ENCODE peak calls at places on chromosomes 7 and 10, in nine cellular contexts. U is adrenal gland, R is RWPE1, A is choroid plexus epithelial cell, Y is HFFc6, H is astrocyte of the cerebellum, M is ovary, L is natural killer cell, V is AG10803. P is an unnamed sample.

GRCh38 chr10:35448687-35449662 is 112.7 kb downstream of the CCNY start:
- DNase-seq in U (peak), R (peak), A (peak), Y (no peak), H (no peak), M (peak), L (no peak), V (no peak), P (no peak)

GRCh38 chr7:101678713-101679112 is 49.6 kb upstream of the MYL10 start:
- DNase-seq in U (peak), R (no peak), A (peak), Y (peak), H (peak), M (no peak), L (no peak), V (peak), P (no peak)

GRCh38 chr10:71569775-71570588 is 149.6 kb downstream of the C10orf105 start:
- DNase-seq in U (peak), R (peak), A (peak), Y (peak), H (no peak), M (peak), L (peak), V (peak), P (peak)

GRCh38 chr10:43082087-43082486 is 5.2 kb downstream of the RET start:
- DNase-seq in U (no peak), R (no peak), A (no peak), Y (no peak), H (no peak), M (no peak), L (no peak), V (no peak), P (no peak)

GRCh38 chr10:109480836-109481235 is 442.5 kb downstream of the XPNPEP1 start:
- DNase-seq in U (no peak), R (no peak), A (no peak), Y (no peak), H (no peak), M (no peak), L (no peak), V (peak), P (no peak)

GRCh38 chr10:7563368-7563767 is 103.4 kb downstream of the ITIH5 start:
- DNase-seq in U (peak), R (no peak), A (peak), Y (no peak), H (peak), M (peak), L (no peak), V (peak), P (no peak)

GRCh38 chr7:128389815-128390329 is 19.9 kb downstream of the IMPDH1 start:
- DNase-seq in U (no peak), R (no peak), A (no peak), Y (no peak), H (no peak), M (no peak), L (no peak), V (no peak), P (no peak)

GRCh38 chr10:69338547-69339450 is 60.5 kb downstream of the HK1 start:
- DNase-seq in U (no peak), R (no peak), A (no peak), Y (no peak), H (no peak), M (no peak), L (no peak), V (no peak), P (no peak)

GRCh38 chr10:69883256-69883655 is 81.5 kb downstream of the COL13A1 start:
- DNase-seq in U (no peak), R (peak), A (peak), Y (no peak), H (no peak), M (no peak), L (no peak), V (no peak), P (no peak)

GRCh38 chr10:122484276-122485060 is 23.1 kb downstream of the HTRA1 start:
- DNase-seq in U (no peak), R (no peak), A (no peak), Y (no peak), H (no peak), M (no peak), L (no peak), V (no peak), P (no peak)

GRCh38 chr10:95288273-95288672 is 2.5 kb downstream of the PDLIM1 start:
- DNase-seq in U (no peak), R (no peak), A (no peak), Y (no peak), H (no peak), M (no peak), L (no peak), V (no peak), P (no peak)

GRCh38 chr10:86756511-86757109 is at the start of gene BMPR1A:
- DNase-seq in U (peak), R (no peak), A (peak), Y (peak), H (peak), M (peak), L (no peak), V (peak), P (no peak)

GRCh38 chr10:101901340-101901739 is 57.7 kb upstream of the KCNIP2 start:
- DNase-seq in U (no peak), R (no peak), A (no peak), Y (no peak), H (no peak), M (no peak), L (no peak), V (no peak), P (no peak)

GRCh38 chr10:48487244-48487643 is 117.6 kb downstream of the ARHGAP22 start:
- DNase-seq in U (no peak), R (no peak), A (no peak), Y (no peak), H (no peak), M (no peak), L (no peak), V (no peak), P (no peak)

DNA sequence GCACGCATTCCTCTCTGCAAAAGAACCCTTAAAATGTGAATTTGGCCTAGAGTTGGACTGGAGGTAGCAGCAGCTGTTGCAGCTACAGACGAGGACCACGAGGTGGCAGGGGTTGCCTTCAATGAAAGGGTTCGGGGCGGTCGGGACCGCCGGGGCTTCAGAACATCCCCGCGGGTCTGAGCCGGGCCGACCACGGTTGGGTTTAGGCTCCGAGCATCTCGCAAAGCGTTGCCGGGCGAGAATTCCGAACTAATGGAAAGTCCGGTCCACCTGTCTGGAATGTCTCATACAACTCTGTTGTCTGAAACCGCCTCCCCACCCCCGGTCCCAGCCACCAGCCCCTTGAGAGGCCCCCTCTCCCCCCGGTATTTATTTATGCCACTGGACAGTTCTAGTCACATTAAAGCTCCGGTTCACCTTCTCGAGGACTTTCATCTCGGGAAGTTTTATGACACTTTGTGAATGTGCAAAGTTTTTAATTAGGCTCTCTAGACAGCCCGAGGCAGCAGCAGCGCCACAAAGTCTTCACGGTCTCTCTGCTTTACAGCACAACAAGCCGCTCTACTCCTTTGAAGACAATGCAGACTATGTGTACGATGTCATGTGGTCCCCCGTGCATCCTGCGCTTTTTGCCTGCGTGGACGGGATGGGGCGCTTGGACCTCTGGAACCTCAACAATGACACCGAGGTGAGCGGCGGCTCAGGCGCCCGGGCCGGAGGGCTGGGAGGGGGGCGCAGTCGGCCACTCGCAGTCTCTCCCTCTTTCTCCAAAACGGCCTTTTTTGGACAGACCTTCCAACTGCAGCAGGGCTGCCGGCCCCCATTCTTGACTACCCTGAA is 246.2 kb downstream of the SLC25A13 start:
- DNase-seq in U (peak), R (peak), A (peak), Y (peak), H (peak), M (peak), L (peak), V (peak), P (peak)
- TF ChIP-seq CTCF in U (peak), R (peak), A (peak), Y (peak), H (peak), M (peak), L (peak), V (peak), P (peak)

DNA sequence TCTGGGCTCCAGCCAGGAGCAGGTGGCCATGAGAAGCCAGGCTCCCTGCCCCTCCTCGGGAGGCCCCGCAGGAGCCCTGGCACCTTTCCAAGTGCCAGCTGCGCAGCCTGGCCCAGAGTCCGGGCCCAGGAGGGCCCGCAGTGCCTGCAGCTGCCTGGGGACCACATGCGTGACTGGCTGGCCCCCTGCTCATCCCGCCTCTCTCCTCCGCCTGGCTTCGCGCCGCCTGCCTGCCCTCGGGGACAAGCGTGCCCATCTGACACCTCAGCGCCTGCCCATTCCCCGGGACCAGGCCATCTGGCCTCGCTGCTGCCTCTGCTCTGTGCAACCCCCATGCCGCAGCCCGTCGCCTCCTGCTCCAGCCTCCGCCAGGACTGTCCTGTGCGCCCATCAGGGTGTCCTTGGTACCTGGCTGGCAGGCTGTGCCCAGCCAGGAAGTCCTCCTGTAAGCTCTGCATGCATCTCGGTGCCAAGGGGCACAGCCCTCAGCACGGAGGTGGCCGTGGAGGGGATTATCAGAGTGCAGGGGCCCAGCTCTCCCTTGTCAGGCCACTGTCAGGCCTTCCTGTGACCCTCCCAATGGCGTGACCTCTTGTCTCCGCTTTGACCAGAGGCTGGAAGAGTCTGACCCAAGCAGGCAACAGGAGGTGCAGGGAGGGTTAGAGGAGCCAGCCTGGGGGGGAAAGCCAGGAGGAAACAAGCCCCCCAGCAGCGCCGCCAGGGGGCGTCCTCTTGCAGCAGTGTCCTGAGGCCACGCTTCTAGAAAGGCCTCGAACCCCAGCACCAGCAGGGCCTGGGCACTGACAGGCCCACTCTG is 50.5 kb downstream of the TMEM209 start:
- DNase-seq in U (peak), R (no peak), A (no peak), Y (no peak), H (no peak), M (no peak), L (no peak), V (no peak), P (peak)
- TF ChIP-seq CTCF in U (no peak), R (no peak), A (peak), Y (peak), H (peak), M (no peak), L (no peak), V (peak), P (peak)

GRCh38 chr7:151013728-151014497 is 10.4 kb downstream of the ATG9B start:
- DNase-seq in U (peak), R (no peak), A (peak), Y (peak), H (no peak), M (no peak), L (peak), V (peak), P (peak)
- TF ChIP-seq CTCF in U (no peak), R (peak), A (peak), Y (peak), H (no peak), M (no peak), L (peak), V (peak), P (no peak)

DNA sequence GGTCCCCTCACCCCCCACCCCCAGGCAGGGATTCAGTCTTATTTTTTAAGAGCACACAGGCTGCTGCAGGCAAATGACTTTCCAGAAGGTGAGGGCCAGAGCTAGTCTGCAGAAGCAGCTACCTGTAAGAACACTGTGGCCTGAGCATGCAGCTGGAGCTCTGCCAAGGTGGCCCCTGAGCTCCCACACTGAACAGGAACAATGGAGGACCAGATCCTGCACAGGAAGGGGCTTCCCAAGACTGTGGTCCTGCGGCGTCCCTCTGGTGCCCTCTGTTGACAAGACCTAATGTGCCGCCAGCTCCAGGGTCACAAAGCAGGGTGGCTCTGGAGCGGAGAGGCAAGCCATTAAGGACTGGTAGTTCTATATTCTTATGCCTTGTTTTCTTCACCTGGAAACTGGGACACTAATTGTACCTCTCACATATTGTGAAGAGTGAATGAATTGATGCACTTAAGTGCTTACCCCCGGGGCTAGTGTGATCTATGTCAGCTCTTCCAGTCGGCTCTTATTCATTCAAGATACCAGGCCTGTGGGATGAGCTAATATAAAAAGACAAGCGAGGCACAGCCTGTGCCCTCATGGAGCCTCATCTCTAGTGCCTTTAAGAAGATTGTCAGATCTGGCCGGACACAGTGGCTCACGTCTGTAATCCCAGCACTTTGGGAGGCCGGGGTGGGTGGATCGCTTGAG is 8.0 kb upstream of the BEND7 start:
- DNase-seq in U (peak), R (peak), A (peak), Y (peak), H (peak), M (no peak), L (no peak), V (peak), P (peak)
- TF ChIP-seq CTCF in U (peak), R (peak), A (peak), Y (peak), H (peak), M (no peak), L (no peak), V (peak), P (peak)

DNA sequence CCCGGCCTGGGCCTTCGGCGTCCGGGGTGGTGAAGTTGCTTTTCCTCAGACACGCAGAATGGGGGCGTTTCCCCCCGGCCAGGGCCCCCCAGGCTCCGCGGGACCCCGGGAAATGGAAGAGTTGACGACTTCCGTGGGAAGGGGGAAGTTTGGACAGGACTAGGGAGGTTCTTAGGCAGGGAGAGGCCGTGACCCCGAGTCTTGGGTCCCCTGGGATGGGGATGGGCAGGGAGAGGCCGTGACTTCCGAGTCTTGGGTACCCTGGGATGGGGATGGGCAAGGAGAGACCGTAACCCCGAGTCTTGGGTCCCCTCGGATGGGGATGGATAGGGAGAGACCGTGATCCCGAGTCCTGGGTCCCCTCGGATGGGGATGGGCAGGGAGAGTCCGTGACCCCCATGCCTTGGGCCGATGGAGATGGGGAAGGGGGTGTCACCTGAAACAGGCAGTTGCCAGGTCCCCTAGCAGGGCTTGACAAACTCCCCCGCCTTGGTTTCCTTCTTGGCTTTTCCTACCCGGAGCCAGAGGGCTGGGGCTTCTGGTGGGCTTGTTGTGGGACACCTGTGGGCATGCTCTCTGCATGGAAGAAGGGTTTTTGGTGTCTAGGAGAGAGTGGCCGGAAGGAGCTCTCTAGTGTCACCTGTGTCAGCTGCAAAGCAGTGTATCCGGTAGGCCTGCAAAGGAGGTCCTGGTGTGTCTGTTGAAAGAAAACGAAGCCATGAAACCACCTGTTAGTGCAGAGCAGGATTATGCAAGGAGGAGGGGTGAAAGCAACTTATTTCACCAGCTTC is 1.1 kb downstream of the TRRAP start:
- DNase-seq in U (no peak), R (no peak), A (peak), Y (peak), H (no peak), M (peak), L (peak), V (peak), P (no peak)
- TF ChIP-seq CTCF in U (no peak), R (peak), A (peak), Y (peak), H (peak), M (no peak), L (peak), V (peak), P (peak)

GRCh38 chr7:139987691-139988516 is 74.8 kb downstream of the PARP12 start:
- DNase-seq in U (no peak), R (no peak), A (peak), Y (no peak), H (no peak), M (no peak), L (no peak), V (no peak), P (no peak)
- TF ChIP-seq CTCF in U (no peak), R (no peak), A (peak), Y (no peak), H (no peak), M (no peak), L (no peak), V (no peak), P (no peak)

DNA sequence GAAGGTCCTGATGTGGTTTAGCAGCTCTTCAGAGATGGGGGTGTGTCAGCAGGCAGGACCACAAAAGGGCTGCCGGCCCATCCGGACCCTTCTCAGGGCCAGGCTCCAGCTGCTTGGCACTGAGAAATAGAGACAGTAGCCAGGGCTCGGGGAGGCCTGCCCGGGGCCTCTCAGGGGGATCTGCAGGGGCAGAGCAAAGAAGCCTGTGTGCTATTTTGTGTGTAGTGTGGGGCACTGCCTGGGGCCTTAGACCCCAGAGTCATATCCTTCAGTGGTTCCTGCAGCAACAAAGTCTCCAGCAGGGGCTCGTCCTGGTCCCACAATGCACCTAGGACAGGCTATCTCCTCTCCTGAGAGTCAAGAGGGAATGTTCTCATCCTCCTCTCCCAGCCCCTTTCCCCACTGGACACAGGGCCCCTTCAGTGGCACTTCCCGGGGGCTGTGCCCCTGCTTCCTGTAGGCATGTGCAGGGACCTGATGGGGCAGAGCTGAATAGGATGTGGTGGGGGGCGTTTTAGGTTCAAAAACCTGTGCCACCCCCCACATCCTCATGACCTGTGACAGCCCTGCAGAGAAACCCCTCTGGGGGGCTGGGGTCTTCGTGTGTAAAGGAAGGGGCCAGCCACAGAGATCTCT is 159.5 kb upstream of the RHEB start:
- DNase-seq in U (no peak), R (no peak), A (no peak), Y (no peak), H (no peak), M (no peak), L (no peak), V (no peak), P (no peak)
- TF ChIP-seq CTCF in U (no peak), R (no peak), A (no peak), Y (no peak), H (no peak), M (no peak), L (no peak), V (no peak), P (no peak)